ENCODE peak calls at places on chromosome 6, in nine cellular contexts. One of them, this sample, is unnamed.
A peak's percentile ranks its signal among the peaks of the same experiment; 100 is the strongest.

GRCh38 chr6:45717715-45718114 is 297.9 kb downstream of the CLIC5 start:
- DNase-seq in left ventricle myocardium inferior: no peak
- DNase-seq in OCI-LY7: no peak
- DNase-seq in A549: no peak
- DNase-seq in uterus: no peak
- DNase-seq in tibial nerve: no peak
- DNase-seq in iPS DF 6.9: no peak
- DNase-seq in neural progenitor cell: no peak
- DNase-seq in GM23248: no peak
- DNase-seq in this sample: no peak

GRCh38 chr6:42166444-42167141 is 6.6 kb upstream of the GUCA1A start:
- DNase-seq in left ventricle myocardium inferior: peak; percentile 44
- DNase-seq in OCI-LY7: peak; percentile 77
- DNase-seq in A549: peak; percentile 72
- DNase-seq in uterus: peak; percentile 49
- DNase-seq in tibial nerve: peak; percentile 84
- DNase-seq in iPS DF 6.9: peak; percentile 92
- DNase-seq in neural progenitor cell: peak; percentile 87
- DNase-seq in GM23248: peak; percentile 48
- DNase-seq in this sample: peak; percentile 85

GRCh38 chr6:3317741-3318211 is 59.0 kb downstream of the PSMG4 start:
- DNase-seq in left ventricle myocardium inferior: no peak
- DNase-seq in OCI-LY7: no peak
- DNase-seq in A549: no peak
- DNase-seq in uterus: no peak
- DNase-seq in tibial nerve: no peak
- DNase-seq in iPS DF 6.9: no peak
- DNase-seq in neural progenitor cell: no peak
- DNase-seq in GM23248: no peak
- DNase-seq in this sample: no peak

GRCh38 chr6:15675537-15676170 is 12.8 kb upstream of the DTNBP1 start:
- DNase-seq in left ventricle myocardium inferior: no peak
- DNase-seq in OCI-LY7: no peak
- DNase-seq in A549: no peak
- DNase-seq in uterus: no peak
- DNase-seq in tibial nerve: no peak
- DNase-seq in iPS DF 6.9: no peak
- DNase-seq in neural progenitor cell: no peak
- DNase-seq in GM23248: no peak
- DNase-seq in this sample: no peak

GRCh38 chr6:136873733-136874132 is 48.4 kb upstream of the SLC35D3 start:
- DNase-seq in left ventricle myocardium inferior: no peak
- DNase-seq in OCI-LY7: peak; percentile 10
- DNase-seq in A549: peak; percentile 13
- DNase-seq in uterus: no peak
- DNase-seq in tibial nerve: no peak
- DNase-seq in iPS DF 6.9: no peak
- DNase-seq in neural progenitor cell: no peak
- DNase-seq in GM23248: peak; percentile 43
- DNase-seq in this sample: no peak

GRCh38 chr6:9628819-9629218 is 786.1 kb downstream of the TFAP2A start:
- DNase-seq in left ventricle myocardium inferior: no peak
- DNase-seq in OCI-LY7: no peak
- DNase-seq in A549: no peak
- DNase-seq in uterus: no peak
- DNase-seq in tibial nerve: no peak
- DNase-seq in iPS DF 6.9: no peak
- DNase-seq in neural progenitor cell: no peak
- DNase-seq in GM23248: peak; percentile 34
- DNase-seq in this sample: no peak

GRCh38 chr6:49322861-49323260 is 140.2 kb downstream of the MMUT start:
- DNase-seq in left ventricle myocardium inferior: no peak
- DNase-seq in OCI-LY7: no peak
- DNase-seq in A549: no peak
- DNase-seq in uterus: no peak
- DNase-seq in tibial nerve: no peak
- DNase-seq in iPS DF 6.9: no peak
- DNase-seq in neural progenitor cell: no peak
- DNase-seq in GM23248: no peak
- DNase-seq in this sample: no peak

GRCh38 chr6:81894788-81895221 is 142.3 kb upstream of the TENT5A start:
- DNase-seq in left ventricle myocardium inferior: peak; percentile 68
- DNase-seq in OCI-LY7: no peak
- DNase-seq in A549: no peak
- DNase-seq in uterus: no peak
- DNase-seq in tibial nerve: peak; percentile 35
- DNase-seq in iPS DF 6.9: no peak
- DNase-seq in neural progenitor cell: peak; percentile 40
- DNase-seq in GM23248: peak; percentile 67
- DNase-seq in this sample: no peak

GRCh38 chr6:159555082-159555481 is 138.0 kb downstream of the SOD2 start:
- DNase-seq in left ventricle myocardium inferior: no peak
- DNase-seq in OCI-LY7: no peak
- DNase-seq in A549: no peak
- DNase-seq in uterus: no peak
- DNase-seq in tibial nerve: no peak
- DNase-seq in iPS DF 6.9: no peak
- DNase-seq in neural progenitor cell: no peak
- DNase-seq in GM23248: no peak
- DNase-seq in this sample: no peak

GRCh38 chr6:74971631-74972030 is 234.2 kb downstream of the COL12A1 start:
- DNase-seq in left ventricle myocardium inferior: no peak
- DNase-seq in OCI-LY7: no peak
- DNase-seq in A549: no peak
- DNase-seq in uterus: no peak
- DNase-seq in tibial nerve: no peak
- DNase-seq in iPS DF 6.9: no peak
- DNase-seq in neural progenitor cell: no peak
- DNase-seq in GM23248: peak; percentile 5
- DNase-seq in this sample: no peak

GRCh38 chr6:107743311-107743710 is 80.8 kb downstream of the SCML4 start:
- DNase-seq in left ventricle myocardium inferior: no peak
- DNase-seq in OCI-LY7: no peak
- DNase-seq in A549: no peak
- DNase-seq in uterus: no peak
- DNase-seq in tibial nerve: no peak
- DNase-seq in iPS DF 6.9: no peak
- DNase-seq in neural progenitor cell: no peak
- DNase-seq in GM23248: no peak
- DNase-seq in this sample: no peak

GRCh38 chr6:18507561-18507960 is 120.4 kb downstream of the RNF144B start:
- DNase-seq in left ventricle myocardium inferior: no peak
- DNase-seq in OCI-LY7: no peak
- DNase-seq in A549: no peak
- DNase-seq in uterus: no peak
- DNase-seq in tibial nerve: no peak
- DNase-seq in iPS DF 6.9: no peak
- DNase-seq in neural progenitor cell: no peak
- DNase-seq in GM23248: peak; percentile 61
- DNase-seq in this sample: no peak

GRCh38 chr6:136317023-136317649 is 27.5 kb upstream of the BCLAF1 start:
- DNase-seq in left ventricle myocardium inferior: no peak
- DNase-seq in OCI-LY7: peak; percentile 67
- DNase-seq in A549: peak; percentile 69
- DNase-seq in uterus: peak; percentile 45
- DNase-seq in tibial nerve: peak; percentile 50
- DNase-seq in iPS DF 6.9: peak; percentile 58
- DNase-seq in neural progenitor cell: peak; percentile 71
- DNase-seq in GM23248: peak; percentile 77
- DNase-seq in this sample: no peak

GRCh38 chr6:142760152-142760551 is 184.8 kb downstream of the HIVEP2 start:
- DNase-seq in left ventricle myocardium inferior: no peak
- DNase-seq in OCI-LY7: no peak
- DNase-seq in A549: no peak
- DNase-seq in uterus: no peak
- DNase-seq in tibial nerve: no peak
- DNase-seq in iPS DF 6.9: no peak
- DNase-seq in neural progenitor cell: no peak
- DNase-seq in GM23248: peak; percentile 93
- DNase-seq in this sample: no peak

GRCh38 chr6:69699655-69700054 is 97.2 kb downstream of the LMBRD1 start:
- DNase-seq in left ventricle myocardium inferior: no peak
- DNase-seq in OCI-LY7: no peak
- DNase-seq in A549: no peak
- DNase-seq in uterus: no peak
- DNase-seq in tibial nerve: no peak
- DNase-seq in iPS DF 6.9: no peak
- DNase-seq in neural progenitor cell: no peak
- DNase-seq in GM23248: no peak
- DNase-seq in this sample: no peak

GRCh38 chr6:33589366-33589722 is 9.3 kb upstream of the BAK1 start:
- DNase-seq in left ventricle myocardium inferior: no peak
- DNase-seq in OCI-LY7: no peak
- DNase-seq in A549: no peak
- DNase-seq in uterus: no peak
- DNase-seq in tibial nerve: no peak
- DNase-seq in iPS DF 6.9: no peak
- DNase-seq in neural progenitor cell: no peak
- DNase-seq in GM23248: no peak
- DNase-seq in this sample: no peak
- H3K4me1 ChIP-seq in left ventricle myocardium inferior: peaks cover 56% of the 10 kb centered on the region
- H3K4me1 ChIP-seq in OCI-LY7: peaks cover 76% of the 10 kb centered on the region
- H3K4me1 ChIP-seq in A549: peaks cover 34% of the 10 kb centered on the region
- H3K4me1 ChIP-seq in uterus: no peaks in the 10 kb centered on the region
- H3K4me1 ChIP-seq in tibial nerve: peaks cover 29% of the 10 kb centered on the region
- H3K4me1 ChIP-seq in iPS DF 6.9: peaks cover 9% of the 10 kb centered on the region
- H3K4me1 ChIP-seq in neural progenitor cell: no peaks in the 10 kb centered on the region
- H3K4me1 ChIP-seq in GM23248: peaks cover 15% of the 10 kb centered on the region
- H3K4me1 ChIP-seq in this sample: peaks cover 31% of the 10 kb centered on the region

GRCh38 chr6:36888115-36888643 is 2.4 kb downstream of the C6orf89 start:
- DNase-seq in left ventricle myocardium inferior: no peak
- DNase-seq in OCI-LY7: no peak
- DNase-seq in A549: no peak
- DNase-seq in uterus: no peak
- DNase-seq in tibial nerve: no peak
- DNase-seq in iPS DF 6.9: no peak
- DNase-seq in neural progenitor cell: no peak
- DNase-seq in GM23248: no peak
- DNase-seq in this sample: no peak

GRCh38 chr6:36886948-36887347 is 1.2 kb downstream of the C6orf89 start:
- DNase-seq in left ventricle myocardium inferior: no peak
- DNase-seq in OCI-LY7: no peak
- DNase-seq in A549: no peak
- DNase-seq in uterus: no peak
- DNase-seq in tibial nerve: no peak
- DNase-seq in iPS DF 6.9: no peak
- DNase-seq in neural progenitor cell: no peak
- DNase-seq in GM23248: no peak
- DNase-seq in this sample: no peak

GRCh38 chr6:36885461-36886401 is at the start of gene C6orf89:
- DNase-seq in left ventricle myocardium inferior: peak; percentile 97
- DNase-seq in OCI-LY7: peak; percentile 100
- DNase-seq in A549: peak; percentile 96
- DNase-seq in uterus: peak; percentile 99
- DNase-seq in tibial nerve: peak; percentile 98
- DNase-seq in iPS DF 6.9: peak; percentile 97
- DNase-seq in neural progenitor cell: peak; percentile 99
- DNase-seq in GM23248: peak; percentile 98
- DNase-seq in this sample: peak; percentile 95

GRCh38 chr6:36888654-36889481 is 3.1 kb downstream of the C6orf89 start:
- DNase-seq in left ventricle myocardium inferior: no peak
- DNase-seq in OCI-LY7: no peak
- DNase-seq in A549: no peak
- DNase-seq in uterus: no peak
- DNase-seq in tibial nerve: no peak
- DNase-seq in iPS DF 6.9: no peak
- DNase-seq in neural progenitor cell: no peak
- DNase-seq in GM23248: no peak
- DNase-seq in this sample: no peak

DNA sequence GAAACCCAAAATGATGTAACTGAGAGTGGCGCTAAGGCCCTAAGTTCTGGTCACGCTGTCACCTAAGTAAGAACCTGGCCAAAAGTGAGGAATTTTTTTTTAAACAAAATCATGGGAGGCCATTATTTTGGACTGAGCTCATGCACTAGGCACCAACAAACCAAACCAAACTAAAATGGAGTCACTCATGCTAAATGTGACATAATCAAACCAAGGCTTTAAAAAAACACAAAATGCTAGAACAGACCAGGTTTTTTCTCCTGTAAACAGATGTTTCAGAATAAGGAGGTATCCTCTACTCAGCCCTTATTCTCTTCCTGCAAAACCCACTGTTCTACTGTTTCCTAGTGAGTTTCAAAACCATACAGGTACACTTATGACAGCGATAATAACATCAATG is 1.1 kb upstream of the C6orf89 start:
- DNase-seq in left ventricle myocardium inferior: no peak
- DNase-seq in OCI-LY7: no peak
- DNase-seq in A549: no peak
- DNase-seq in uterus: no peak
- DNase-seq in tibial nerve: no peak
- DNase-seq in iPS DF 6.9: no peak
- DNase-seq in neural progenitor cell: no peak
- DNase-seq in GM23248: no peak
- DNase-seq in this sample: no peak
- H3K27ac ChIP-seq in left ventricle myocardium inferior: peak overlapping the region; percentile 93
- H3K27ac ChIP-seq in OCI-LY7: no peak overlapping the region
- H3K27ac ChIP-seq in A549: no peak overlapping the region
- H3K27ac ChIP-seq in uterus: peak overlapping the region; percentile 92
- H3K27ac ChIP-seq in tibial nerve: no peak overlapping the region
- H3K27ac ChIP-seq in iPS DF 6.9: no peak overlapping the region
- H3K27ac ChIP-seq in neural progenitor cell: no peak overlapping the region
- H3K27ac ChIP-seq in GM23248: no peak overlapping the region
- H3K27ac ChIP-seq in this sample: no peak overlapping the region

DNA sequence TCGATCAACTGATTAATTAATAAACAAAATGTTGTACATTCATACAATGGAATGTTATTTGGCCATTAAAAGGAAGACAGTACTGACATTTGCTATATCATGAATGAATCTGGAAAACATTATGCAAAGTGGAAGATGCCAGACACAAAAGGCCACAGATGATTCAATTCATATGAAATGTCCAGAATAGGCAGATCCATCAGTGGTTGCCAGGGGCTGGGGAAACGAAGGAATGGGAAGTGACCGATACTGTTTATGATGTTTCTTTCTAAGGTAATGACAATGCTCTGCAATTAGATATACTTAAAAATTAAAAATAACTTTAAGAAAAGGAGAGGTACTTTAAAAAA is 37.2 kb downstream of the ELOVL5 start:
- DNase-seq in left ventricle myocardium inferior: no peak
- DNase-seq in OCI-LY7: no peak
- DNase-seq in A549: no peak
- DNase-seq in uterus: no peak
- DNase-seq in tibial nerve: no peak
- DNase-seq in iPS DF 6.9: no peak
- DNase-seq in neural progenitor cell: no peak
- DNase-seq in GM23248: peak; percentile 57
- DNase-seq in this sample: no peak
- H3K4me3 ChIP-seq in left ventricle myocardium inferior: no peak overlapping the region
- H3K4me3 ChIP-seq in OCI-LY7: peak overlapping the region; percentile 61
- H3K4me3 ChIP-seq in A549: no peak overlapping the region
- H3K4me3 ChIP-seq in uterus: no peak overlapping the region
- H3K4me3 ChIP-seq in tibial nerve: no peak overlapping the region
- H3K4me3 ChIP-seq in iPS DF 6.9: no peak overlapping the region
- H3K4me3 ChIP-seq in neural progenitor cell: no peak overlapping the region
- H3K4me3 ChIP-seq in GM23248: no peak overlapping the region
- H3K4me3 ChIP-seq in this sample: no peak overlapping the region

DNA sequence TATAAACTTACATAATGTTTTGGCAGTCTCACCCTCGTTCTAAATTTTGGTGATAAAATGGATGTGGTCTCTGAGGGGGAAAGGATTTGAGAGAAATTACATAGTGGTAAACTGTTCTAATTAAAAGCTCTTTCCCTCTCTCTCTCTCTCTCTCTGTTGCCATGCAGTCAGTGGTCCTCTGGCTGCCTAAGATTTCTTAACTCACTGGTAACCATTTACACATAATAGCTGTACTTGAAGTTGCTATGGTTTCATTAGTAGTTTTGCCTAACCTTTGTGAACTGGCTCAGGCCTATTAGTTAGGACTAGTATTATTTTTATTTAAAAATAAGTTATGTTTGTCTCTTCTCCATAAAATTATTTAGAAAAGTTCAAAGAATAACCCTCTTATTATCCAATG is 42.0 kb downstream of the MAPK14 start:
- DNase-seq in left ventricle myocardium inferior: no peak
- DNase-seq in OCI-LY7: no peak
- DNase-seq in A549: no peak
- DNase-seq in uterus: no peak
- DNase-seq in tibial nerve: no peak
- DNase-seq in iPS DF 6.9: no peak
- DNase-seq in neural progenitor cell: no peak
- DNase-seq in GM23248: no peak
- DNase-seq in this sample: no peak
- H3K4me1 ChIP-seq in left ventricle myocardium inferior: peaks cover 50% of the 10 kb centered on the region
- H3K4me1 ChIP-seq in OCI-LY7: no peaks in the 10 kb centered on the region
- H3K4me1 ChIP-seq in A549: peaks cover 35% of the 10 kb centered on the region
- H3K4me1 ChIP-seq in uterus: peaks cover 3% of the 10 kb centered on the region
- H3K4me1 ChIP-seq in tibial nerve: peaks cover 28% of the 10 kb centered on the region
- H3K4me1 ChIP-seq in iPS DF 6.9: no peaks in the 10 kb centered on the region
- H3K4me1 ChIP-seq in neural progenitor cell: peaks cover 3% of the 10 kb centered on the region
- H3K4me1 ChIP-seq in GM23248: peaks cover 28% of the 10 kb centered on the region
- H3K4me1 ChIP-seq in this sample: no peaks in the 10 kb centered on the region